ENCODE peak calls at places on chromosomes 13 and 19, in five cellular contexts. X is heart right ventricle; W is CD8-positive, alpha-beta T cell; Y is psoas muscle; O is aorta. N is an unnamed sample.

GRCh38 chr19:31112158-31112557 is 237.1 kb downstream of the TSHZ3 start:
- DNase-seq in W (no peak), X (no peak), O (no peak), Y (no peak), N (no peak)

GRCh38 chr13:114148521-114148855 is 16.1 kb upstream of the RASA3 start:
- DNase-seq in W (peak), Y (no peak), O (peak), X (no peak), N (no peak)

GRCh38 chr13:20175406-20175794 is 14.5 kb upstream of the GJA3 start:
- DNase-seq in O (no peak), Y (no peak), X (no peak), W (no peak), N (no peak)

GRCh38 chr19:55319786-55320185 is 5.4 kb downstream of the TMEM150B start:
- DNase-seq in O (no peak), X (peak), W (no peak), Y (peak), N (no peak)

GRCh38 chr13:99417151-99417820 is 84.0 kb upstream of the TM9SF2 start:
- DNase-seq in Y (no peak), W (no peak), X (no peak), O (peak), N (no peak)

GRCh38 chr19:39745645-39746044 is 7.8 kb upstream of the CLC start:
- DNase-seq in Y (no peak), O (no peak), X (no peak), W (no peak), N (no peak)

GRCh38 chr19:39448271-39448670 is 2.9 kb downstream of the SUPT5H start:
- DNase-seq in Y (no peak), O (no peak), X (no peak), W (no peak), N (no peak)

GRCh38 chr19:3094638-3095374 is 644 bp downstream of the GNA11 start:
- DNase-seq in O (no peak), X (no peak), Y (no peak), W (no peak), N (no peak)

DNA sequence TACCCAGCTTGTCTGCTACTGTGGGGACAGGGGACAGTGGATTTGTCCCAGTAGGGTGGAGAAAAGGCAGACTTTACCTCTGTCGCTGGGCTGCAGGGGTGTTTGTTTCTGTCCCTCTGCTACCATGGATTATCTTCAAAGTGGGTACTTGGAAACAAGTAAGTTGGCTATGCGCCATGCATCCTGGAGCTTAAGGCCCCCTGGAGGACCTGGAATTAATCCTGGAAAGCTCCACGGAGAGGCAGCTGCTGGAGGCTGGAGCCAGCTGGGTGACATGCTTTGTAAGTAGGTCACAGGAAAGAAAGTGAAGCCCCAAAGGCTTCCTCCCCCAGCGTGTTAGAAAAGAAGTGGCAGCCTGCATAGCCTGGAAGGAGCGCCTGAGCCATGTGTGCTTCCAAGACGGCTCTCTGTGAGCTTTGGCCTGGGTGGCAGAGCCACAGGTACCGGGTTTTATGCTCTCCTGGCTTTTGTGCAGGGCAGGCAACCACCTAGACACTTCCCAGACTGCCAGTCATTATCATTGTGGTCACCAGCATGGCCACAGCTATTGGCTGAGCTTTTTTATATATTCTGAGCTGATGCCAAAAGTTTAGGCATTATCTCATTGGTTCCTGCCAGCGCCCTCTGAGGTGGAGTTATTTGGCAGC is 9.5 kb downstream of the B3GLCT start:
- DNase-seq in O (no peak), Y (peak), W (no peak), X (peak), N (no peak)
- H3K4me3 ChIP-seq in O (no peak), Y (no peak), W (no peak), X (no peak), N (no peak)

GRCh38 chr19:4197625-4198466 is 15.4 kb downstream of the ANKRD24 start:
- DNase-seq in O (no peak), X (no peak), Y (no peak), W (no peak), N (no peak)
- H3K4me3 ChIP-seq in O (no peak), X (no peak), Y (no peak), W (no peak), N (no peak)

DNA sequence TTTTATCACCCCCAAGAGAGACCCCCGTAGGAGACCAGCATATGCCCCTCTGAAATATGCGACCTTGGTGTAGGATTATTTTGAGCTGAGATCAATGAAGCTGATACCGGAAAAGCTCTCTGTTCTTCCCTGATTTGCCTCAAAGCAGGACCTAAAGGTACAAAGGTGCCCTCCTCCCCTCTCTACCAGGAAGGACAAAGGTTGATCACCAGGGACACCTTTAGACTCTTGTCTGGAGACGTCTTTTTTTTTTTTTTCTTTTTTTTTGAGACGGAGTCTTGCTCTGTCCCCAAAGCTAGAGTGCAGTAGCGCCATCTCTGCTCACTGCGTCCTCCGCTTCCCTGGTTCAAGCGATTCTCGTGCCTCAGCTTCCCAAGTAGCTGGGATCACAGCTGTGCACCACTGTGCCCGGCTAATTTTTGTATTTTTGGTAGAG is 792 bp upstream of the PEX11G start:
- DNase-seq in X (no peak), O (no peak), Y (no peak), W (no peak), N (no peak)
- H3K4me3 ChIP-seq in X (no peak), O (peak), Y (peak), W (peak), N (no peak)

DNA sequence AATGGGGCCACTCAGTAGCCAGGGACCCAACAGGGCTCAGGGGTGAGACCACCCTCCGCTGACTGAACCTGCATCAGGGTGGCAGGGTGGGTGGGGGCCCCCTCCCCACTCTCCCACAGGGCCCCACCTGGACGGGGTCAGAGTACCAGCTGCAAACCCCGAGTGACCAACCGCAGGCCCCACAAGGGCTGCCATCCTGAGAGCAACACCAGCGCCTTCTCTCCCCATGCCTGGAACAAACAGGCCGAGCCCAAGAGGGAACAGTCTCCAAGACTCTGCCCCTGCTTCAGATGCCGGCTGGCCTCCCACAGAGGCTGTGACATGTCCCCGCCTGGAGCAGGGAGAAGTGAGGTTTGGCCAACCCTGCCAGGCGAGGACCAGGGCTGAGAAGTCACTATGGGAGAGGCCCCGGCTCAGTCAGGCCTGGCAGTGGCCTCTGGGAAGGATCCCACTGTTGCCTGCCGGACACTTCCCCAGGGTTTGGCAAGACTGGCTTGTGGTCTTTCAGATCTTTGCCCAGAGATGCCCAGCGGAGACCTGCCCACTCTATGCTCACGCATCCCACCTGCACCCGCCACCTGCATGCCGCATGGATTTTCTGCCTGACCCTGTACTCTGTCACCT is 27.2 kb downstream of the MPND start:
- DNase-seq in Y (no peak), W (no peak), O (no peak), X (no peak), N (no peak)
- H3K4me3 ChIP-seq in Y (peak), W (peak), O (no peak), X (no peak), N (no peak)

DNA sequence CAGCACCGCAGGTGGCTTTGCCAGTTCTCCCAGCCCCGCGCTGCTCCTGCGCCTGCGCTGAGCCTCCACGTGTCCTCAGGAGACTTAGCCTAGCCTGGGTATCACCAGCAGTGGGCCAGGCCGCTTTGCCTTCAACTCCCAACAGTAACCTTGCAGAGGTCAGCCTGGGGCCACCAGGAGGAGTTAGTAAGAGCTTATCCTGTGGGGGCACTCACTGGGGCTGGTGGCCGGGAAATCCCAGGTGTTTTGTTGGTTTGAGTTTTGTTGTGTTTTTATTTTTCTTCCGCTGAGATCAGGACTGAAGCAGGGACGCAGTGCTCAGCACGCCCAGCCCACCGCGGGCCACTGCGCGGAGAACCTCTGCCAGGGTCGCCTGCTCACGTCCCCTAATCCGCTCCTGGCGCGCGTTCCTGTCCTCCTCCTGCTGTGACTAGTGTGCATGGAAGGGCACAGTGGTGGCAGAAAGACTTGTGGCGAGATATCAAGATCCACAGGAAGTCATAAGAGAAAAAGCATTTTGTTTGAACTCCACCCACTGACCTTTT is 207.4 kb upstream of the RFC3 start:
- DNase-seq in Y (peak), W (peak), X (peak), O (peak), N (no peak)
- H3K4me3 ChIP-seq in Y (peak), W (no peak), X (peak), O (no peak), N (no peak)

GRCh38 chr19:1315470-1316166 is 29.9 kb downstream of the EFNA2 start:
- DNase-seq in W (peak), O (no peak), X (peak), Y (peak), N (no peak)
- H3K4me3 ChIP-seq in W (no peak), O (no peak), X (no peak), Y (peak), N (peak)

GRCh38 chr19:14979136-14979497 is 547 bp downstream of the SLC1A6 start:
- DNase-seq in O (no peak), Y (no peak), W (no peak), X (no peak), N (no peak)
- H3K4me3 ChIP-seq in O (no peak), Y (no peak), W (no peak), X (no peak), N (no peak)

DNA sequence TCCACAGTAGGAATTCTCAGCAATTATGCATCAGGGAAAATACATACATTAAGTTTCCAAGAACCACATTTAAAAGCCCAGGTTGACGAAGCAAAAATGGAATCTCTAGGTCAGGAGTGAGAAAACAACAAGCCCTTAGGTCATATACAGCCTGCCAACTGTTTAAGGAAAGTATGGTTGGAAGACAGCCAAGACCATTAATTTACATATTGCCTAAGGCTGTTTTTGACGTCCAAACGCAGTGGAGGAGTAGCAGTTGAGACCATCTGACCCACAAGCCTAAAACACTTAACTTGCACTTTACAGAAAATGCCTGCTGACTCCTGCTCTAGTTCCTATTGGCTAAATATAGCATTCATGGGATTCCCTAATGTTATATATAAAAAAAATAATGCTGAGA is 299.0 kb downstream of the ITGBL1 start:
- DNase-seq in W (no peak), O (no peak), X (no peak), Y (no peak), N (peak)
- H3K4me3 ChIP-seq in W (no peak), O (no peak), X (no peak), Y (no peak), N (no peak)

GRCh38 chr13:28494861-28495585 is at the start of gene FLT1:
- DNase-seq in Y (peak), W (no peak), X (peak), O (peak), N (no peak)

GRCh38 chr13:28497143-28497876 is 2.4 kb upstream of the FLT1 start:
- DNase-seq in X (no peak), Y (no peak), O (no peak), W (no peak), N (no peak)

GRCh38 chr13:28493740-28494536 is 990 bp downstream of the FLT1 start:
- DNase-seq in Y (no peak), X (peak), W (no peak), O (no peak), N (no peak)

GRCh38 chr13:28494537-28494860 is 429 bp downstream of the FLT1 start:
- DNase-seq in Y (no peak), X (no peak), W (no peak), O (no peak), N (no peak)

GRCh38 chr13:28495586-28496564 is 947 bp upstream of the FLT1 start:
- DNase-seq in W (no peak), X (no peak), Y (peak), O (no peak), N (no peak)
- H3K4me3 ChIP-seq in W (peak), X (peak), Y (peak), O (no peak), N (no peak)